ENCODE peak calls at places on chromosomes 1 and 21, in nine cellular contexts. C is GM06990, B is body of pancreas, G is tibial artery, N is adrenal gland, H is ovary, K is GM23338, O is heart left ventricle, J is cardiac muscle cell. I is an unnamed sample.

GRCh38 chr1:61585714-61586113 is 139.2 kb downstream of the TM2D1 start:
- DNase-seq in K (no peak), C (no peak), B (no peak), J (no peak), O (no peak), N (no peak), G (no peak), H (no peak), I (no peak)

GRCh38 chr1:36400825-36401601 is 3.3 kb upstream of the LSM10 start:
- DNase-seq in G (peak; percentile 82), B (peak; percentile 48), K (peak; percentile 87), J (peak; percentile 92), C (peak; percentile 63), H (no peak), O (peak; percentile 64), N (peak; percentile 59), I (peak; percentile 88)

GRCh38 chr1:210464519-210465039 is 135.9 kb downstream of the HHAT start:
- DNase-seq in B (no peak), O (no peak), H (no peak), J (no peak), K (no peak), C (peak; percentile 22), N (peak; percentile 52), G (no peak), I (peak; percentile 88)

GRCh38 chr21:33821580-33822322 is 93.9 kb downstream of the ATP5PO start:
- DNase-seq in O (no peak), N (no peak), J (no peak), G (no peak), B (no peak), C (no peak), H (no peak), K (no peak), I (no peak)

GRCh38 chr21:46205766-46206162 is 21.5 kb upstream of the SPATC1L start:
- DNase-seq in K (no peak), O (no peak), B (no peak), H (no peak), G (no peak), J (no peak), C (no peak), N (peak; percentile 4), I (no peak)

GRCh38 chr1:159828916-159829634 is 2.4 kb downstream of the SLAMF8 start:
- DNase-seq in B (peak; percentile 48), G (peak; percentile 51), N (peak; percentile 56), O (peak; percentile 57), H (no peak), J (peak; percentile 59), C (no peak), K (peak; percentile 75), I (peak; percentile 84)

GRCh38 chr1:21182181-21182711 is 5.5 kb upstream of the EIF4G3 start:
- DNase-seq in O (no peak), N (no peak), H (no peak), C (no peak), B (no peak), G (no peak), J (no peak), K (no peak), I (no peak)

GRCh38 chr1:10510520-10511493 is 36.1 kb downstream of the PEX14 start:
- DNase-seq in O (no peak), B (no peak), N (no peak), J (no peak), H (no peak), G (no peak), K (no peak), C (peak; percentile 66), I (no peak)

GRCh38 chr1:143720087-143721023 is 251.4 kb downstream of the FAM72C start:
- DNase-seq in J (no peak), N (peak; percentile 34), G (no peak), O (no peak), H (no peak), C (peak; percentile 5), K (peak; percentile 74), B (peak; percentile 48), I (no peak)

GRCh38 chr1:233060595-233060994 is 110.2 kb downstream of the NTPCR start:
- DNase-seq in J (peak; percentile 42), H (no peak), G (no peak), C (no peak), N (no peak), K (no peak), B (no peak), O (no peak), I (no peak)

GRCh38 chr21:34790834-34791233 is 122.0 kb downstream of the CLIC6 start:
- DNase-seq in B (no peak), J (no peak), O (no peak), C (no peak), G (no peak), N (no peak), K (no peak), H (no peak), I (no peak)

GRCh38 chr1:27961646-27962221 is 2.0 kb downstream of the XKR8 start:
- DNase-seq in N (no peak), G (no peak), J (no peak), B (no peak), O (no peak), C (no peak), H (no peak), K (peak; percentile 37), I (no peak)

GRCh38 chr1:157994081-157994581 is 686 bp downstream of the KIRREL1 start:
- DNase-seq in B (peak; percentile 18), O (peak; percentile 28), G (peak; percentile 46), N (peak; percentile 30), H (peak; percentile 59), K (peak; percentile 44), J (peak; percentile 40), C (no peak), I (no peak)

GRCh38 chr1:112247036-112247597 is 148.9 kb upstream of the CTTNBP2NL start:
- DNase-seq in C (no peak), K (no peak), G (no peak), B (no peak), O (no peak), H (no peak), J (no peak), N (no peak), I (no peak)

GRCh38 chr1:20634594-20635084 is 1.4 kb downstream of the PINK1 start:
- DNase-seq in J (peak; percentile 60), K (peak; percentile 81), B (peak; percentile 78), C (no peak), H (no peak), N (peak; percentile 95), G (no peak), O (peak; percentile 42), I (no peak)

GRCh38 chr1:116394270-116394669 is 21.2 kb downstream of the ATP1A1 start:
- DNase-seq in N (no peak), K (no peak), G (no peak), C (no peak), B (no peak), J (no peak), H (no peak), O (no peak), I (no peak)

GRCh38 chr1:29275435-29275834 is 39.1 kb downstream of the PTPRU start:
- DNase-seq in J (no peak), K (no peak), O (no peak), C (no peak), B (no peak), N (no peak), G (no peak), H (no peak), I (no peak)

GRCh38 chr1:219467524-219467923 is 145.4 kb downstream of the ZC3H11B start:
- DNase-seq in B (no peak), N (no peak), G (no peak), K (no peak), C (no peak), O (no peak), H (no peak), J (no peak), I (no peak)

GRCh38 chr1:156788136-156788535 is 20.8 kb downstream of the PRCC start:
- DNase-seq in N (no peak), K (no peak), O (no peak), H (no peak), G (no peak), J (no peak), B (no peak), C (no peak), I (no peak)
- H3K36me3 ChIP-seq in N (no peaks in the 10 kb centered on the region), K (peaks cover 38% of the 10 kb centered on the region), O (peaks cover 95% of the 10 kb centered on the region), H (no peaks in the 10 kb centered on the region), G (peaks cover 83% of the 10 kb centered on the region), J (peaks cover 55% of the 10 kb centered on the region), B (peaks cover 26% of the 10 kb centered on the region), C (peaks cover 18% of the 10 kb centered on the region), I (no peaks in the 10 kb centered on the region)

GRCh38 chr1:17280436-17280835 is 27.6 kb upstream of the PADI4 start:
- DNase-seq in C (no peak), N (no peak), J (no peak), K (no peak), H (no peak), G (no peak), O (no peak), B (peak; percentile 9), I (no peak)
- H3K4me3 ChIP-seq in C (no peak overlapping the region), N (no peak overlapping the region), J (no peak overlapping the region), K (no peak overlapping the region), H (no peak overlapping the region), G (no peak overlapping the region), O (no peak overlapping the region), B (no peak overlapping the region), I (no peak overlapping the region)

DNA sequence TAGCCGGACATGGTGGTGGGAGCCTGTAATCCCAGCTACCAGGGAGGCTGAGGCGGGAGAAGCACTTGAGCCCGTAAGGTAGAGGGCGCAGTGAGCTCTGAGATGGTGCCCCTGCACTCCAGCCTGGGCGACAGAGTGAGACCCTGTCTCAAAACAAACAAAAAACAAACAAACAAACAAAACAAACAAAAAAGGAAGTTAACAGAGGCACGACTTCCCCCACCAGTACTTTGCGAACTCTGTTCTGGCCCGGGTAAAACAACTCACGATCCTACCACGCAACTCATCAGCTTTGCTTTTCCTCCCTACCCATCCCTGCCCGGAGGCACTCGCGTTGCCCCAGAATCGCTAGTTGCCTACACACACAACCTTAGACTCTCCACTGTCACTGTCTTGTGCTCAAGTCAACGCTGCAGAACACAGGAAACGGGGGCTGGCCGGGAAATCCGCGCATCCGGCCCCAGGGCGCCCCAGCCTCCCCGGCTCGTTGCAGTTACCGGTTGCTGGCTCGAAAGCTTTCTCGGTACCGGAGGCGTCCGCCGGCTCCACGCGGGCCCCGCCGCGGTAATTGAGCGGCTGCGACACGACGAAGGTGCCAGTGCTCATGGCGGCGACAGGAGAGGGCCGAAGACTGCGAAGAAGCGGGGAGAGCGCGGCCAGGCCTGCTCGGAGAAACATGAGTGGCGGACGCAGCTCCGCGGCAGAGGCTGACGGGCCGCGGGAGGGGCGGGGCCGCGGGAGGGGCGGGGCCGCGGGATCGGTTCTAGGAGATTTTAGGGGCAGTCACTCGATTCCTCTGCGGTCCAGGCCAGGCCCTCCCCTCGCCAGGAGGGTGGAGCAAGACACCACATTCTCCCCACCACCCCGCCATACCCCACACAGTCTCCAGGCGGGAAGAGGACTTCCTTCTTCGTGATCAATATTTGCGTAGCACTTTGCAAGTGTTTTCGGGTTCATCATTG is at the start of gene ALDH9A1:
- DNase-seq in H (peak; percentile 83), C (peak; percentile 90), G (peak; percentile 83), N (peak; percentile 93), O (peak; percentile 89), B (peak; percentile 84), J (peak; percentile 90), K (peak; percentile 92), I (peak; percentile 98)
- TF ChIP-seq CTCF in H (no peak), C (peak; percentile 44), G (no peak), N (no peak), O (peak; percentile 29), B (peak; percentile 23), J (peak; percentile 44), K (peak; percentile 52), I (peak; percentile 21)

DNA sequence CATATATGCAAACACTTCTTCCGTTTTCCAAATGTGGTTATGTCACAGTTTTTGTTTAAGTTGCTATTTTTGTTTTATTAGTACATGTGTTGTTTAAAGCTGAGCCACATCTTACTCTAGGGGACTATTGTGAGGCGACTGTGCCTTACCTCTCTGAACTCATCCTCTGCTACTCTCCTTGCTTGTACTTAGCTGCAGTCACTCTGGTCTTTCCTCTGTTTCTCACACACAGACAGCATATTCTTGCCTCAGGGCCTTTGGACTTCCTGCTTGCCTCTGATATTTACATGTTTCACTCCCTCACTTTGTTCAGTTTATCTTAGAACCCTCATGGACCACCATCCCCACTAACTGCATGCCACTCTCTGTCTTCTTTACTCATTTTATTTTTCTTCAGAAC is 101.1 kb downstream of the MACF1 start:
- DNase-seq in B (no peak), H (no peak), J (no peak), N (no peak), C (no peak), G (no peak), K (no peak), O (no peak), I (no peak)
- H3K36me3 ChIP-seq in B (peaks cover 17% of the 10 kb centered on the region), H (no peaks in the 10 kb centered on the region), J (peaks cover 66% of the 10 kb centered on the region), N (no peaks in the 10 kb centered on the region), C (peaks cover 12% of the 10 kb centered on the region), G (peaks cover 75% of the 10 kb centered on the region), K (peaks cover 25% of the 10 kb centered on the region), O (peaks cover 98% of the 10 kb centered on the region), I (no peaks in the 10 kb centered on the region)

I was measured in left lung.